ENCODE peak calls at places on chromosomes 6 and 20, in seven cellular contexts. One of them, this sample, is unnamed.

GRCh38 chr6:117265425-117266266 is at the start of gene VGLL2:
- DNase-seq in foreskin fibroblast: peak
- DNase-seq in stomach: no peak
- DNase-seq in dorsolateral prefrontal cortex: no peak
- DNase-seq in fibroblast of lung: peak
- DNase-seq in ovary: no peak
- DNase-seq in left lung: peak
- DNase-seq in this sample: peak

GRCh38 chr20:4912380-4913142 is 88.7 kb downstream of the SLC23A2 start:
- DNase-seq in foreskin fibroblast: no peak
- DNase-seq in stomach: no peak
- DNase-seq in fibroblast of lung: no peak
- DNase-seq in dorsolateral prefrontal cortex: no peak
- DNase-seq in ovary: no peak
- DNase-seq in left lung: no peak
- DNase-seq in this sample: no peak

GRCh38 chr6:155248021-155249001 is 15.5 kb upstream of the CLDN20 start:
- DNase-seq in stomach: peak
- DNase-seq in foreskin fibroblast: peak
- DNase-seq in fibroblast of lung: peak
- DNase-seq in ovary: peak
- DNase-seq in left lung: peak
- DNase-seq in dorsolateral prefrontal cortex: peak
- DNase-seq in this sample: peak

GRCh38 chr6:22189946-22190345 is 106.9 kb downstream of the PRL start:
- DNase-seq in fibroblast of lung: no peak
- DNase-seq in stomach: no peak
- DNase-seq in ovary: no peak
- DNase-seq in foreskin fibroblast: no peak
- DNase-seq in dorsolateral prefrontal cortex: no peak
- DNase-seq in left lung: no peak
- DNase-seq in this sample: no peak

GRCh38 chr20:31602779-31603441 is 2.2 kb upstream of the ID1 start:
- DNase-seq in fibroblast of lung: peak
- DNase-seq in dorsolateral prefrontal cortex: no peak
- DNase-seq in left lung: no peak
- DNase-seq in ovary: no peak
- DNase-seq in foreskin fibroblast: peak
- DNase-seq in stomach: peak
- DNase-seq in this sample: peak

GRCh38 chr6:34132486-34133185 is 13.3 kb downstream of the GRM4 start:
- DNase-seq in dorsolateral prefrontal cortex: no peak
- DNase-seq in foreskin fibroblast: peak
- DNase-seq in left lung: no peak
- DNase-seq in stomach: no peak
- DNase-seq in fibroblast of lung: peak
- DNase-seq in ovary: peak
- DNase-seq in this sample: peak

GRCh38 chr20:3406481-3407425 is 716 bp downstream of the DNAAF9 start:
- DNase-seq in ovary: peak
- DNase-seq in foreskin fibroblast: peak
- DNase-seq in stomach: peak
- DNase-seq in dorsolateral prefrontal cortex: peak
- DNase-seq in fibroblast of lung: peak
- DNase-seq in left lung: peak
- DNase-seq in this sample: no peak

GRCh38 chr6:111992851-111993250 is 61.1 kb upstream of the CCN6 start:
- DNase-seq in fibroblast of lung: no peak
- DNase-seq in stomach: no peak
- DNase-seq in ovary: no peak
- DNase-seq in dorsolateral prefrontal cortex: no peak
- DNase-seq in left lung: no peak
- DNase-seq in foreskin fibroblast: peak
- DNase-seq in this sample: peak

GRCh38 chr6:162964703-162965140 is 236.9 kb downstream of the PACRG start:
- DNase-seq in stomach: no peak
- DNase-seq in ovary: no peak
- DNase-seq in left lung: peak
- DNase-seq in dorsolateral prefrontal cortex: no peak
- DNase-seq in foreskin fibroblast: peak
- DNase-seq in fibroblast of lung: peak
- DNase-seq in this sample: peak

GRCh38 chr20:5526516-5526915 is 209.8 kb upstream of the PROKR2 start:
- DNase-seq in stomach: no peak
- DNase-seq in ovary: no peak
- DNase-seq in fibroblast of lung: no peak
- DNase-seq in left lung: no peak
- DNase-seq in foreskin fibroblast: no peak
- DNase-seq in dorsolateral prefrontal cortex: no peak
- DNase-seq in this sample: no peak

GRCh38 chr6:36657265-36657664 is 21.2 kb upstream of the CDKN1A start:
- DNase-seq in left lung: no peak
- DNase-seq in dorsolateral prefrontal cortex: no peak
- DNase-seq in foreskin fibroblast: no peak
- DNase-seq in fibroblast of lung: no peak
- DNase-seq in stomach: no peak
- DNase-seq in ovary: no peak
- DNase-seq in this sample: no peak

GRCh38 chr6:83708970-83709747 is at the start of gene SNAP91:
- DNase-seq in fibroblast of lung: no peak
- DNase-seq in dorsolateral prefrontal cortex: peak
- DNase-seq in ovary: peak
- DNase-seq in foreskin fibroblast: peak
- DNase-seq in left lung: no peak
- DNase-seq in stomach: no peak
- DNase-seq in this sample: no peak

GRCh38 chr6:22754111-22754510 is 184.7 kb downstream of the HDGFL1 start:
- DNase-seq in ovary: no peak
- DNase-seq in foreskin fibroblast: peak
- DNase-seq in stomach: no peak
- DNase-seq in dorsolateral prefrontal cortex: no peak
- DNase-seq in left lung: no peak
- DNase-seq in fibroblast of lung: peak
- DNase-seq in this sample: peak

DNA sequence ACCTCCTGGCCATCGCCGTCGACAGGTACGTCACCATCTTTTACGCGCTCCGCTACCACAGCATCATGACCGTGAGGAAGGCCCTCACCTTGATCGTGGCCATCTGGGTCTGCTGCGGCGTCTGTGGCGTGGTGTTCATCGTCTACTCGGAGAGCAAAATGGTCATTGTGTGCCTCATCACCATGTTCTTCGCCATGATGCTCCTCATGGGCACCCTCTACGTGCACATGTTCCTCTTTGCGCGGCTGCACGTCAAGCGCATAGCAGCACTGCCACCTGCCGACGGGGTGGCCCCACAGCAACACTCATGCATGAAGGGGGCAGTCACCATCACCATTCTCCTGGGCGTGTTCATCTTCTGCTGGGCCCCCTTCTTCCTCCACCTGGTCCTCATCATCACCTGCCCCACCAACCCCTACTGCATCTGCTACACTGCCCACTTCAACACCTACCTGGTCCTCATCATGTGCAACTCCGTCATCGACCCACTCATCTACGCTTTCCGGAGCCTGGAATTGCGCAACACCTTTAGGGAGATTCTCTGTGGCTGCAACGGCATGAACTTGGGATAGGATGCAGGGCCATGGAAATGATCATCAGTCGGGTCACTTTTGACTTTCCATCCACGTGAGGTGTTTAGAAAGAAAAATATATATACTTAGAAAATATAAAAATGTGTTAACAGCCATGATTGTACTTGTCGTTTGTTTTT is 868 bp downstream of the MC3R start:
- DNase-seq in foreskin fibroblast: no peak
- DNase-seq in dorsolateral prefrontal cortex: no peak
- DNase-seq in left lung: no peak
- DNase-seq in ovary: peak
- DNase-seq in stomach: no peak
- DNase-seq in fibroblast of lung: no peak
- DNase-seq in this sample: no peak
- TF ChIP-seq CTCF in foreskin fibroblast: peak
- TF ChIP-seq CTCF in dorsolateral prefrontal cortex: peak
- TF ChIP-seq CTCF in left lung: no peak
- TF ChIP-seq CTCF in ovary: no peak
- TF ChIP-seq CTCF in stomach: no peak
- TF ChIP-seq CTCF in fibroblast of lung: no peak
- TF ChIP-seq CTCF in this sample: peak

DNA sequence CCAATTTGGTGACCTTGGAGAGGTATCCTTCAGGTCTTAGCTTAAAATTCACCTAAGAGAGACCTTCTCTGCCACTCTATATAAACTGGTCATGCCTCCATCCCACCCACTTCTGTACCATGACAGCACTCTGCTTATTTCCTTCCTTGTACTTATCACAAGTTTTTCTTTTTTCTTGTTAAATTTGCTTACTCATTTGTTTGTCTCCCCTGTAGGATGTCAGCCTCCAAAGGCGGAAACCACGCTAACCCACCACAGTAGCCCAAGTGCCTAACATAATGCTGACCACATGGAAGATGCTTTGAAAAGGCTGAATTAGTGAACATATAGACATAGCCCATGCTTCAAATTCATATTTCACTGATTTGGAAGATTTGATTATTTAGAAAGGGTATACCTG is 5.4 kb downstream of the BMP6 start:
- DNase-seq in dorsolateral prefrontal cortex: no peak
- DNase-seq in stomach: no peak
- DNase-seq in fibroblast of lung: no peak
- DNase-seq in ovary: no peak
- DNase-seq in left lung: no peak
- DNase-seq in foreskin fibroblast: no peak
- DNase-seq in this sample: no peak
- H3K4me3 ChIP-seq in dorsolateral prefrontal cortex: no peak
- H3K4me3 ChIP-seq in stomach: no peak
- H3K4me3 ChIP-seq in fibroblast of lung: no peak
- H3K4me3 ChIP-seq in ovary: no peak
- H3K4me3 ChIP-seq in left lung: no peak
- H3K4me3 ChIP-seq in foreskin fibroblast: no peak
- H3K4me3 ChIP-seq in this sample: no peak

GRCh38 chr6:136284909-136285308 is 4.7 kb downstream of the BCLAF1 start:
- DNase-seq in dorsolateral prefrontal cortex: no peak
- DNase-seq in ovary: no peak
- DNase-seq in fibroblast of lung: peak
- DNase-seq in foreskin fibroblast: peak
- DNase-seq in stomach: no peak
- DNase-seq in left lung: no peak
- DNase-seq in this sample: peak

GRCh38 chr6:136290406-136291010 is 862 bp upstream of the BCLAF1 start:
- DNase-seq in fibroblast of lung: peak
- DNase-seq in foreskin fibroblast: peak
- DNase-seq in left lung: peak
- DNase-seq in stomach: peak
- DNase-seq in ovary: peak
- DNase-seq in dorsolateral prefrontal cortex: peak
- DNase-seq in this sample: peak

GRCh38 chr6:136289579-136290405 is at the start of gene BCLAF1:
- DNase-seq in fibroblast of lung: peak
- DNase-seq in stomach: peak
- DNase-seq in dorsolateral prefrontal cortex: peak
- DNase-seq in left lung: peak
- DNase-seq in foreskin fibroblast: peak
- DNase-seq in ovary: peak
- DNase-seq in this sample: peak

GRCh38 chr6:136289327-136289578 is 393 bp downstream of the BCLAF1 start:
- DNase-seq in dorsolateral prefrontal cortex: peak
- DNase-seq in foreskin fibroblast: peak
- DNase-seq in stomach: peak
- DNase-seq in fibroblast of lung: peak
- DNase-seq in left lung: peak
- DNase-seq in ovary: peak
- DNase-seq in this sample: peak

DNA sequence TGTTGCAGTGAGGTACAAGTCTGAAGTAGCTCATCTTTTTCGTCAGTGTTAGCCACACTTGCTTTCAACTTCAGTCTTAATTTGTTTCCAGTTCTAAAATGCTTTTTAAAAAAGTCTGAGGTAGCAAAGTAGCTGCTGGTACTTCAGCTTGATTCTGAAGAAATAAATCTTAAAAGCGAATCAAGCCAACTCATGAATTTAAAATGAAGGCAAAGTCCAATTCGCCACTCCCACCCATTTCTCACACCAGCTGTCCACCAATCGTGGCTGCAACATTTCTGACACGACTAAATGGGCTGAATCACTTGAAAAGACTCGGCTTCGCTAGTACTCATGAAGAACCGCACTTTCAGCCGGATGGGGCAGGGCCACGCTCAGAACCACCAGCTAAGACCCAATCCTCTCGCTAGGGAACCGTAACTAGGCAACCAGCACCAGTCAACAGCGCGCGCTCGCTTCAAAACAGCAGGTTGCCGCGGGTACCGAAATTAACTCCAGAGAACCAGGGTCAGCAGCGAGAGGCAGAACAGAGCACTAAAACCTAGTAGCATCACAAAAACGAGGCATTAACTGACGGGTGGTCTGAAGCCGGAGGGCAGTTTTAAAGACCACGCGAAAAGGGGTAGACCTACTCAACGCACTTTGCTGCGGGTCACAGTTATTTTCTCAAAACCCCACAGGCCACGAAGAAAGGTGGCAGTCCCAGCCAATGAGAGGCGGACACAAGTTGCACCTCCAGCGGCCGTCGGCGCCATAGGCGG is 900 bp downstream of the BCLAF1 start:
- DNase-seq in fibroblast of lung: peak
- DNase-seq in stomach: peak
- DNase-seq in left lung: peak
- DNase-seq in dorsolateral prefrontal cortex: peak
- DNase-seq in ovary: peak
- DNase-seq in foreskin fibroblast: peak
- DNase-seq in this sample: peak
- TF ChIP-seq CTCF in fibroblast of lung: peak
- TF ChIP-seq CTCF in stomach: peak
- TF ChIP-seq CTCF in left lung: peak
- TF ChIP-seq CTCF in dorsolateral prefrontal cortex: peak
- TF ChIP-seq CTCF in ovary: no peak
- TF ChIP-seq CTCF in foreskin fibroblast: no peak
- TF ChIP-seq CTCF in this sample: peak

GRCh38 chr6:1626481-1626880 is 16.8 kb downstream of the FOXC1 start:
- DNase-seq in dorsolateral prefrontal cortex: no peak
- DNase-seq in fibroblast of lung: no peak
- DNase-seq in left lung: no peak
- DNase-seq in foreskin fibroblast: no peak
- DNase-seq in ovary: no peak
- DNase-seq in stomach: no peak
- DNase-seq in this sample: peak

GRCh38 chr6:1624848-1625341 is 15.2 kb downstream of the FOXC1 start:
- DNase-seq in dorsolateral prefrontal cortex: no peak
- DNase-seq in stomach: no peak
- DNase-seq in fibroblast of lung: peak
- DNase-seq in ovary: no peak
- DNase-seq in foreskin fibroblast: peak
- DNase-seq in left lung: peak
- DNase-seq in this sample: no peak

GRCh38 chr6:1625926-1626413 is 16.3 kb downstream of the FOXC1 start:
- DNase-seq in ovary: no peak
- DNase-seq in dorsolateral prefrontal cortex: no peak
- DNase-seq in foreskin fibroblast: no peak
- DNase-seq in stomach: no peak
- DNase-seq in fibroblast of lung: peak
- DNase-seq in left lung: no peak
- DNase-seq in this sample: peak

GRCh38 chr6:1624071-1624847 is 14.5 kb downstream of the FOXC1 start:
- DNase-seq in ovary: no peak
- DNase-seq in fibroblast of lung: no peak
- DNase-seq in stomach: peak
- DNase-seq in dorsolateral prefrontal cortex: no peak
- DNase-seq in left lung: peak
- DNase-seq in foreskin fibroblast: no peak
- DNase-seq in this sample: no peak

GRCh38 chr6:1625352-1625773 is 15.6 kb downstream of the FOXC1 start:
- DNase-seq in foreskin fibroblast: peak
- DNase-seq in stomach: no peak
- DNase-seq in ovary: no peak
- DNase-seq in dorsolateral prefrontal cortex: no peak
- DNase-seq in fibroblast of lung: peak
- DNase-seq in left lung: no peak
- DNase-seq in this sample: no peak
- H3K4me3 ChIP-seq in foreskin fibroblast: peak
- H3K4me3 ChIP-seq in stomach: peak
- H3K4me3 ChIP-seq in ovary: peak
- H3K4me3 ChIP-seq in dorsolateral prefrontal cortex: peak
- H3K4me3 ChIP-seq in fibroblast of lung: peak
- H3K4me3 ChIP-seq in left lung: peak
- H3K4me3 ChIP-seq in this sample: peak